ENCODE peak calls at places on chromosome 3, in four cellular contexts. E is mesendoderm, P is H9, T is IMR-90. R is an unnamed sample.

GRCh38 chr3:56787258-56787777 is 14.4 kb downstream of the ARHGEF3 start:
- DNase-seq in E (no peak), P (no peak), T (no peak), R (no peak)

GRCh38 chr3:154776549-154777230 is 303.4 kb upstream of the MME start:
- DNase-seq in E (peak), P (no peak), T (no peak), R (no peak)

GRCh38 chr3:14391033-14391432 is 11.4 kb upstream of the SLC6A6 start:
- DNase-seq in E (no peak), P (no peak), T (peak), R (no peak)

GRCh38 chr3:189714991-189715961 is 84.1 kb downstream of the TP63 start:
- DNase-seq in E (no peak), P (no peak), T (peak), R (no peak)

GRCh38 chr3:72058493-72059081 is 273.6 kb upstream of the PROK2 start:
- DNase-seq in E (no peak), P (no peak), T (no peak), R (no peak)

GRCh38 chr3:11009898-11010297 is 17.4 kb downstream of the SLC6A1 start:
- DNase-seq in E (no peak), P (no peak), T (no peak), R (no peak)

GRCh38 chr3:16401273-16401672 is 112.2 kb downstream of the RFTN1 start:
- DNase-seq in E (no peak), P (no peak), T (no peak), R (no peak)

GRCh38 chr3:17431004-17431403 is 311.4 kb downstream of the TBC1D5 start:
- DNase-seq in E (peak), P (no peak), T (peak), R (no peak)

GRCh38 chr3:141828487-141829284 is 47.8 kb upstream of the ATP1B3 start:
- DNase-seq in E (no peak), P (peak), T (peak), R (no peak)

GRCh38 chr3:170081079-170081741 is 43.4 kb downstream of the GPR160 start:
- DNase-seq in E (no peak), P (no peak), T (peak), R (no peak)

GRCh38 chr3:16177962-16178627 is 3.6 kb downstream of the GALNT15 start:
- DNase-seq in E (peak), P (peak), T (peak), R (peak)

GRCh38 chr3:134718736-134719135 is 67.9 kb upstream of the KY start:
- DNase-seq in E (no peak), P (no peak), T (peak), R (no peak)

GRCh38 chr3:108312656-108313055 is 16.3 kb downstream of the HHLA2 start:
- DNase-seq in E (no peak), P (no peak), T (peak), R (no peak)

GRCh38 chr3:169835533-169835932 is 22.8 kb upstream of the LRRC34 start:
- DNase-seq in E (no peak), P (no peak), T (no peak), R (no peak)

GRCh38 chr3:23648326-23648964 is 157.3 kb upstream of the UBE2E1 start:
- DNase-seq in E (peak), P (no peak), T (peak), R (no peak)

GRCh38 chr3:59254433-59254832 is 204.6 kb upstream of the CFAP20DC start:
- DNase-seq in E (no peak), P (no peak), T (no peak), R (no peak)

GRCh38 chr3:25428003-25428861 is at the start of gene RARB:
- DNase-seq in E (peak), P (peak), T (peak), R (peak)

GRCh38 chr3:143826296-143826695 is 22.0 kb downstream of the SLC9A9 start:
- DNase-seq in E (no peak), P (no peak), T (no peak), R (no peak)

GRCh38 chr3:188194327-188194726 is 40.4 kb downstream of the LPP start:
- DNase-seq in E (no peak), P (no peak), T (peak), R (no peak)

GRCh38 chr3:122936986-122937385 is 90.6 kb downstream of the SEMA5B start:
- DNase-seq in E (no peak), P (no peak), T (no peak), R (no peak)

GRCh38 chr3:1734494-1735122 is 364.1 kb upstream of the CNTN4 start:
- DNase-seq in E (no peak), P (no peak), T (no peak), R (no peak)

GRCh38 chr3:42159147-42159546 is 68.0 kb downstream of the TRAK1 start:
- DNase-seq in E (no peak), P (no peak), T (no peak), R (no peak)

GRCh38 chr3:172658344-172659245 is 52.3 kb downstream of the NCEH1 start:
- DNase-seq in E (peak), P (no peak), T (peak), R (no peak)

GRCh38 chr3:153273767-153274443 is 111.9 kb downstream of the RAP2B start:
- DNase-seq in E (no peak), P (no peak), T (peak), R (no peak)

GRCh38 chr3:165196577-165197561 is 685 bp upstream of the SLITRK3 start:
- DNase-seq in E (peak), P (peak), T (no peak), R (peak)

GRCh38 chr3:11601446-11602241 is 42.1 kb downstream of the VGLL4 start:
- DNase-seq in E (peak), P (peak), T (peak), R (no peak)

GRCh38 chr3:113261996-113262665 is 50.8 kb downstream of the BOC start:
- DNase-seq in E (no peak), P (no peak), T (no peak), R (no peak)

GRCh38 chr3:80439490-80439889 is 671.7 kb upstream of the ROBO1 start:
- DNase-seq in E (no peak), P (no peak), T (no peak), R (no peak)

GRCh38 chr3:151318946-151319345 is 2.3 kb upstream of the GPR87 start:
- DNase-seq in E (no peak), P (no peak), T (no peak), R (no peak)

GRCh38 chr3:53155763-53156162 is 5.2 kb upstream of the PRKCD start:
- DNase-seq in E (no peak), P (no peak), T (no peak), R (no peak)

GRCh38 chr3:112056451-112056929 is 22.0 kb downstream of the TMPRSS7 start:
- DNase-seq in E (no peak), P (no peak), T (peak), R (no peak)

GRCh38 chr3:5806192-5806591 is 618.7 kb downstream of the EDEM1 start:
- DNase-seq in E (peak), P (peak), T (no peak), R (no peak)

GRCh38 chr3:13125092-13126015 is 52.1 kb upstream of the IQSEC1 start:
- DNase-seq in E (no peak), P (no peak), T (no peak), R (no peak)

GRCh38 chr3:39147374-39147709 is 6.0 kb downstream of the CSRNP1 start:
- DNase-seq in E (no peak), P (no peak), T (no peak), R (no peak)

GRCh38 chr3:174430986-174431385 is 428.1 kb upstream of the NAALADL2 start:
- DNase-seq in E (no peak), P (no peak), T (no peak), R (no peak)

GRCh38 chr3:190533511-190534282 is 19.8 kb downstream of the IL1RAP start:
- DNase-seq in E (no peak), P (no peak), T (peak), R (no peak)

GRCh38 chr3:52117537-52117936 is 36.7 kb downstream of the POC1A start:
- DNase-seq in E (no peak), P (no peak), T (no peak), R (no peak)

GRCh38 chr3:52119056-52119455 is 35.2 kb downstream of the POC1A start:
- DNase-seq in E (peak), P (no peak), T (no peak), R (no peak)

GRCh38 chr3:52119826-52120225 is 34.4 kb downstream of the POC1A start:
- DNase-seq in E (no peak), P (no peak), T (no peak), R (no peak)

GRCh38 chr3:52120576-52121458 is 33.4 kb downstream of the POC1A start:
- DNase-seq in E (no peak), P (no peak), T (no peak), R (no peak)

GRCh38 chr3:52118156-52118875 is 35.9 kb downstream of the POC1A start:
- DNase-seq in E (no peak), P (no peak), T (no peak), R (no peak)
- H3K23ac ChIP-seq in E (no peak), P (no peak), T (no peak), R (no peak)

DNA sequence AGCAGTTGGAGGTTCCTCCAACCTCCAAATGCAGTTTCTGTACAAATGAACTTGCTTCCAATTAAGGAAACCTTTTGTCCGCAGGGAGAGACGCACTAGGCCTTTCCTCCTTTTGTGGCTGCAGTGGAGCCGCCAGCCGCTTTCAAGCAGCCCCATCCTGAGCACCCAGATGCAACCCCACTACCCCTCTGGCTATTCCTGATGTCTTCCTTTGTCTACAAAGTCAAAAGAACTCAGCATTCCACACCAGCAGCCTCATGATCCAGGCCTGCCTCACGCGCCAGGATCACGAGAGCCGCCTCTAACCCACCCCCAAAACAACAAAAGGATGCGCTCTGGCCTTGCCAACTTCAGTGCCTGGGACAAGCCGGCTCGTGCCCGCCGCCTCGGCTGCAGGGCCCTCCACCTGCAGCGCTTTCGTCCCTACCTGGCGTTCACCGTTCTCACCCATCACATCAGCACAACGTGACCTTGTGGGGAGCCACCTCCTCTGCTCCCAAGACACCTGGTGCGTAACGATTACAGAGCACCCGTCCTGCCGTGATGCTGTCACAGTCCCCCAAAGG is 48.2 kb upstream of the MUC4 start:
- DNase-seq in E (peak), P (no peak), T (no peak), R (no peak)
- H3K23ac ChIP-seq in E (no peak), P (no peak), T (no peak), R (no peak)

GRCh38 chr3:149892371-149892770 is 78.3 kb downstream of the PFN2 start:
- DNase-seq in E (no peak), P (no peak), T (no peak), R (no peak)
- H3K23ac ChIP-seq in E (no peak), P (no peak), T (no peak), R (no peak)

GRCh38 chr3:180970931-180971330 is 18.6 kb downstream of the DNAJC19 start:
- DNase-seq in E (no peak), P (no peak), T (no peak), R (no peak)
- H3K23ac ChIP-seq in E (no peak), P (no peak), T (no peak), R (no peak)

GRCh38 chr3:51672083-51672475 is 1.0 kb downstream of the TEX264 start:
- DNase-seq in E (no peak), P (no peak), T (no peak), R (no peak)

GRCh38 chr3:51670053-51670666 is 892 bp upstream of the TEX264 start:
- DNase-seq in E (no peak), P (no peak), T (no peak), R (no peak)

GRCh38 chr3:51671090-51672082 is at the start of gene TEX264:
- DNase-seq in E (peak), P (peak), T (peak), R (no peak)

GRCh38 chr3:51669241-51670052 is 1.6 kb upstream of the TEX264 start:
- DNase-seq in E (peak), P (peak), T (peak), R (peak)

DNA sequence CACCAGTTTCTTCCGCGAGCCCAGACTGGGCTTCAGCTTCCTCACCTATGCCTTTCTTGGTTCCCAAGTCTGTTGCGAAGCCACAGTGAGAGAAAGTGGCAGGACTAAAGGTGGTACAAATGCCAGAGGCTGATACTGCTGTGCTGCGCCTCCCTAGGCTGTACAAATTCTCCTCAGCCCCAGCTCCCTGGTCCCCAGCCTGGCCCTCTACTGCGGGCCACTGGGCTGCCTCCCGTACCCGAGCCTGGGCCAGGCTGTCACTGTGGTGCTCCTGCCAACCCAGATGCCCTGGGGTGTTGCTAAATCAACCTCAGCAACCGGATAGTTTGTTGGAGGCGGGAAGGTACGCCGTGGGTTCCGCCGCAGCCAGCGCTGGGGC is 352 bp upstream of the TEX264 start:
- DNase-seq in E (no peak), P (no peak), T (no peak), R (no peak)
- H3K23ac ChIP-seq in E (no peak), P (no peak), T (no peak), R (no peak)

DNA sequence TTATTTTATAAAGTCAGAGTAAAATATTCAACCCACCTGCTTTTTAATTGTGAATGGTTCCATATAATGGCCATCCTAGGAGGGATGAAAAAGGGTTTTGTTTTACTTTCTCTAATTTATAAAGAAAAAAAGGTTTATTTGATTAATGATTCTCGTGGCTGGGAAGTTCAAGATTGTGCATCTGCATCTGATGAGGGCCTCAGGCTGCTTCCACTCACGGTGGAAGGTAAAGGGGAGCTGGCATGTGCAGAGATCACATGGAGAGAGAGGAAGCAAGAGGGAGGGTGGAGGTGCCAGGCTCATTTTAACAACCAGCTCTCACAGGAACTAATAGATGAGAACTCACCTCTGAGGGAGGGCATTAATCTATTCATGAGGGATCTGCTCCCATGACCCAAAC is 27.7 kb upstream of the TRA2B start:
- DNase-seq in E (no peak), P (no peak), T (no peak), R (no peak)
- H3K23ac ChIP-seq in E (no peak), P (no peak), T (no peak), R (no peak)

GRCh38 chr3:105582015-105582414 is 215.3 kb downstream of the ALCAM start:
- DNase-seq in E (no peak), P (no peak), T (no peak), R (no peak)

GRCh38 chr3:105579439-105579838 is 212.7 kb downstream of the ALCAM start:
- DNase-seq in E (no peak), P (no peak), T (peak), R (no peak)

GRCh38 chr3:105580551-105580950 is 213.8 kb downstream of the ALCAM start:
- DNase-seq in E (no peak), P (no peak), T (no peak), R (no peak)

DNA sequence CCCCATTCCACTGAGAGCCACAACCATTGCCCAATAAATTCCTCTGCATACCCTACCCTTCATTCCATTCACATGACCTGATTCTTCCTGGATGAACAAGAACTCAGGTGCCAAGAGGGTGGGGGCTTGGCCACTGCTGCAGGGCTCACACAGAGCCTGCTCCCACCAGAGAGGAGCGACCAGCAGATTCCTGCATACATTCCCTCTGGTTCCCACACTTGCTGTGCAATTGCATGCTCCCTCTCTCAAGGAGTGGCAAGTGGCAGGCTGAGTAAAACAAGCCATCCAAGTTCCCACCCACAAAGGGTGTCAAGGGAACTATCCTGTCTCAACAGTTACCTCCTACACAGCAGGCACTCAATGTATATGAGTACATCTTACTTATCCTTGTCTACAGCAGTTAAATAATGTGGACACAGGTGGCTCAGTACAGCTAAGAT is 217.7 kb downstream of the ALCAM start:
- DNase-seq in E (peak), P (peak), T (no peak), R (no peak)
- H3K23ac ChIP-seq in E (no peak), P (no peak), T (no peak), R (no peak)

GRCh38 chr3:73893089-73893488 is 268.3 kb upstream of the PDZRN3 start:
- DNase-seq in E (no peak), P (no peak), T (no peak), R (no peak)
- H3K23ac ChIP-seq in E (no peak), P (no peak), T (no peak), R (no peak)

R was measured in H1.